ENCODE peak calls at places on chromosomes 5 and 9, in five cellular contexts. S is astrocyte of the spinal cord, A is uterus, J is GM04504, N is lung. Y is an unnamed sample.

GRCh38 chr5:74026310-74026709 is 400.3 kb downstream of the ARHGEF28 start:
- DNase-seq in S (no peak), A (no peak), J (no peak), N (no peak), Y (no peak)

GRCh38 chr9:33510264-33511183 is 13.5 kb upstream of the ANKRD18B start:
- DNase-seq in S (peak), A (peak), J (peak), N (peak), Y (peak)

GRCh38 chr9:20040991-20041606 is 252.3 kb upstream of the SLC24A2 start:
- DNase-seq in S (no peak), A (no peak), J (no peak), N (no peak), Y (no peak)

GRCh38 chr9:131500939-131501541 is 1.7 kb upstream of the POMT1 start:
- DNase-seq in S (peak), A (no peak), J (peak), N (no peak), Y (peak)

GRCh38 chr9:14277202-14277601 is 36.7 kb downstream of the NFIB start:
- DNase-seq in S (peak), A (no peak), J (peak), N (no peak), Y (peak)

GRCh38 chr9:133205996-133206931 is 2.8 kb downstream of the OBP2B start:
- DNase-seq in S (no peak), A (no peak), J (no peak), N (no peak), Y (no peak)

GRCh38 chr9:126915846-126916543 is 1.4 kb downstream of the RALGPS1 start:
- DNase-seq in S (no peak), A (no peak), J (no peak), N (no peak), Y (no peak)

GRCh38 chr9:136827794-136828473 is 14.3 kb upstream of the AJM1 start:
- DNase-seq in S (no peak), A (no peak), J (no peak), N (no peak), Y (no peak)

GRCh38 chr9:95641591-95641990 is 124.8 kb upstream of the PTCH1 start:
- DNase-seq in S (no peak), A (no peak), J (no peak), N (no peak), Y (peak)

GRCh38 chr9:128863647-128864046 is 18.1 kb downstream of the KYAT1 start:
- DNase-seq in S (peak), A (peak), J (no peak), N (peak), Y (peak)

GRCh38 chr5:126868961-126869451 is 92.1 kb downstream of the LMNB1 start:
- DNase-seq in S (peak), A (no peak), J (no peak), N (no peak), Y (peak)

GRCh38 chr9:71897573-71897972 is 13.4 kb downstream of the ABHD17B start:
- DNase-seq in S (no peak), A (no peak), J (no peak), N (no peak), Y (no peak)

GRCh38 chr5:144698454-144698853 is 527.8 kb downstream of the KCTD16 start:
- DNase-seq in S (no peak), A (no peak), J (no peak), N (no peak), Y (no peak)

GRCh38 chr9:33677961-33678360 is 117.4 kb upstream of the PRSS3 start:
- DNase-seq in S (no peak), A (no peak), J (no peak), N (no peak), Y (no peak)

GRCh38 chr9:133100518-133101355 is 20.3 kb downstream of the RALGDS start:
- DNase-seq in S (no peak), A (no peak), J (no peak), N (no peak), Y (no peak)

GRCh38 chr5:93462916-93463315 is 118.1 kb downstream of the NR2F1-AS1 start:
- DNase-seq in S (no peak), A (no peak), J (no peak), N (no peak), Y (no peak)

GRCh38 chr5:34042302-34042701 is 711 bp downstream of the C1QTNF3 start:
- DNase-seq in S (no peak), A (no peak), J (no peak), N (no peak), Y (no peak)

GRCh38 chr5:56306433-56307150 is 73.5 kb upstream of the ANKRD55 start:
- DNase-seq in S (no peak), A (no peak), J (no peak), N (no peak), Y (no peak)

GRCh38 chr9:135879619-135880018 is 27.7 kb downstream of the CAMSAP1 start:
- DNase-seq in S (no peak), A (no peak), J (no peak), N (no peak), Y (no peak)

GRCh38 chr9:76987594-76988200 is 31.8 kb upstream of the FOXB2 start:
- DNase-seq in S (peak), A (peak), J (peak), N (no peak), Y (peak)

GRCh38 chr9:132586830-132587483 is 4.6 kb downstream of the BARHL1 start:
- DNase-seq in S (no peak), A (no peak), J (no peak), N (no peak), Y (no peak)

GRCh38 chr9:134040831-134041648 is 15.8 kb downstream of the BRD3OS start:
- DNase-seq in S (no peak), A (no peak), J (no peak), N (no peak), Y (no peak)

GRCh38 chr9:20479419-20480155 is 142.7 kb downstream of the MLLT3 start:
- DNase-seq in S (no peak), A (no peak), J (no peak), N (no peak), Y (peak)

GRCh38 chr9:22103650-22104575 is 94.8 kb upstream of the CDKN2B start:
- DNase-seq in S (peak), A (no peak), J (no peak), N (no peak), Y (peak)

GRCh38 chr9:76704601-76705204 is 59.5 kb upstream of the PCA3 start:
- DNase-seq in S (peak), A (no peak), J (peak), N (no peak), Y (peak)

GRCh38 chr9:110623462-110624025 is 44.0 kb upstream of the SVEP1 start:
- DNase-seq in S (peak), A (peak), J (peak), N (peak), Y (peak)

GRCh38 chr9:18351216-18351615 is 122.7 kb upstream of the ADAMTSL1 start:
- DNase-seq in S (no peak), A (no peak), J (no peak), N (no peak), Y (no peak)

GRCh38 chr5:178449163-178450060 is 140.8 kb downstream of the COL23A1 start:
- DNase-seq in S (no peak), A (no peak), J (no peak), N (no peak), Y (no peak)

GRCh38 chr9:75101004-75101601 is 12.8 kb downstream of the OSTF1 start:
- DNase-seq in S (no peak), A (peak), J (no peak), N (peak), Y (no peak)

GRCh38 chr5:124870070-124870469 is 123.6 kb upstream of the ZNF608 start:
- DNase-seq in S (no peak), A (no peak), J (peak), N (no peak), Y (no peak)

GRCh38 chr5:36367524-36367923 is 65.8 kb upstream of the RANBP3L start:
- DNase-seq in S (peak), A (no peak), J (peak), N (no peak), Y (peak)

GRCh38 chr5:181145133-181145532 is 2.3 kb upstream of the OR2V2 start:
- DNase-seq in S (no peak), A (no peak), J (no peak), N (no peak), Y (no peak)

GRCh38 chr9:17082343-17082742 is 52.5 kb upstream of the CNTLN start:
- DNase-seq in S (peak), A (peak), J (no peak), N (no peak), Y (peak)

GRCh38 chr5:179820483-179821297 is at the start of gene SQSTM1:
- DNase-seq in S (peak), A (peak), J (peak), N (peak), Y (peak)

GRCh38 chr9:137294091-137294683 is 7.9 kb downstream of the NRARP start:
- DNase-seq in S (peak), A (no peak), J (no peak), N (peak), Y (peak)

GRCh38 chr9:74742792-74743389 is 144.8 kb downstream of the TRPM6 start:
- DNase-seq in S (peak), A (no peak), J (peak), N (no peak), Y (peak)

GRCh38 chr9:93963969-93964368 is 8.8 kb upstream of the BARX1 start:
- DNase-seq in S (no peak), A (no peak), J (no peak), N (no peak), Y (no peak)

GRCh38 chr9:129981180-129981907 is 61.6 kb downstream of the FNBP1 start:
- DNase-seq in S (no peak), A (no peak), J (no peak), N (no peak), Y (peak)

Y was measured in fibroblast of pulmonary artery.